ENCODE peak calls at places on chromosomes 3 and 15, in nine cellular contexts. P, G, X, S, W, I, R, B and Z are unnamed samples.

GRCh38 chr15:29813009-29813408 is 9.3 kb downstream of the TJP1 start:
- DNase-seq in B (no peak), R (no peak), P (no peak), I (no peak), G (no peak), S (no peak), X (no peak), W (no peak), Z (no peak)

GRCh38 chr15:37586976-37587375 is 347.5 kb upstream of the TMCO5A start:
- DNase-seq in R (no peak), B (no peak), I (no peak), W (no peak), X (no peak), S (no peak), G (no peak), P (no peak), Z (no peak)

GRCh38 chr3:5220193-5220592 is 32.7 kb downstream of the EDEM1 start:
- DNase-seq in X (no peak), G (no peak), S (no peak), B (no peak), I (no peak), R (no peak), W (no peak), P (no peak), Z (no peak)

GRCh38 chr3:52068730-52069129 is 12.4 kb upstream of the DUSP7 start:
- DNase-seq in I (no peak), W (no peak), X (no peak), B (no peak), P (no peak), R (no peak), S (no peak), G (no peak), Z (no peak)

GRCh38 chr3:30043156-30043555 is 563.2 kb upstream of the TGFBR2 start:
- DNase-seq in B (no peak), W (no peak), P (no peak), G (no peak), R (no peak), I (no peak), S (no peak), X (no peak), Z (no peak)

GRCh38 chr3:194672876-194673275 is 885 bp upstream of the LSG1 start:
- DNase-seq in R (no peak), W (no peak), S (no peak), G (no peak), B (no peak), X (no peak), I (no peak), P (no peak), Z (no peak)

GRCh38 chr15:29034151-29034550 is 148.4 kb downstream of the APBA2 start:
- DNase-seq in P (no peak), W (no peak), R (no peak), X (no peak), G (no peak), B (no peak), I (no peak), S (no peak), Z (no peak)

GRCh38 chr3:123298903-123299302 is 97.2 kb downstream of the SEC22A start:
- DNase-seq in W (no peak), G (no peak), R (peak), B (no peak), I (no peak), S (no peak), P (no peak), X (no peak), Z (no peak)

GRCh38 chr3:113594066-113594465 is 61.7 kb downstream of the SIDT1 start:
- DNase-seq in P (no peak), S (no peak), R (no peak), X (no peak), I (no peak), G (no peak), B (no peak), W (no peak), Z (no peak)

GRCh38 chr3:183701744-183702143 is 4.1 kb downstream of the YEATS2 start:
- DNase-seq in S (no peak), B (no peak), G (no peak), I (no peak), W (no peak), P (no peak), R (no peak), X (no peak), Z (no peak)

GRCh38 chr3:108124337-108125150 is 33.7 kb upstream of the CD47 start:
- DNase-seq in W (peak), X (peak), I (peak), P (no peak), B (no peak), G (no peak), R (no peak), S (no peak), Z (no peak)

GRCh38 chr15:66789029-66790025 is 87.3 kb downstream of the SMAD6 start:
- DNase-seq in W (no peak), X (no peak), R (peak), I (no peak), P (no peak), S (peak), B (peak), G (no peak), Z (no peak)

GRCh38 chr3:85571835-85572234 is 613.0 kb downstream of the CADM2 start:
- DNase-seq in W (no peak), X (no peak), I (no peak), B (no peak), P (peak), S (no peak), G (no peak), R (no peak), Z (no peak)

GRCh38 chr3:33372218-33373081 is 67.8 kb downstream of the UBP1 start:
- DNase-seq in X (peak), S (peak), I (peak), G (peak), R (peak), B (peak), P (peak), W (no peak), Z (peak)

GRCh38 chr3:29164825-29165224 is 116.0 kb upstream of the RBMS3 start:
- DNase-seq in R (no peak), B (no peak), I (no peak), S (no peak), W (no peak), G (no peak), X (no peak), P (no peak), Z (no peak)

GRCh38 chr3:127324080-127324479 is 36.2 kb upstream of the PRR20G start:
- DNase-seq in I (no peak), R (no peak), B (no peak), G (no peak), X (no peak), W (no peak), S (no peak), P (no peak), Z (no peak)

GRCh38 chr15:52368402-52368801 is 72.8 kb upstream of the MYO5C start:
- DNase-seq in W (no peak), X (no peak), B (no peak), S (no peak), G (no peak), R (no peak), I (no peak), P (no peak), Z (no peak)

GRCh38 chr15:73075151-73075859 is 23.0 kb downstream of the NEO1 start:
- DNase-seq in X (no peak), R (peak), B (no peak), W (no peak), G (no peak), P (no peak), I (no peak), S (no peak), Z (no peak)

GRCh38 chr3:157956850-157957249 is 149.4 kb downstream of the SHOX2 start:
- DNase-seq in I (no peak), S (no peak), W (no peak), R (no peak), P (no peak), G (no peak), B (no peak), X (no peak), Z (no peak)

GRCh38 chr15:66842710-66843441 is 140.8 kb downstream of the SMAD6 start:
- DNase-seq in R (peak), I (no peak), G (peak), S (peak), W (no peak), P (peak), B (peak), X (no peak), Z (peak)

GRCh38 chr3:77536038-77536775 is 496.3 kb downstream of the ROBO2 start:
- DNase-seq in G (no peak), W (no peak), S (peak), I (no peak), X (no peak), P (no peak), B (no peak), R (no peak), Z (no peak)

GRCh38 chr15:43086551-43086950 is 19.3 kb downstream of the UBR1 start:
- DNase-seq in G (no peak), B (no peak), I (no peak), W (no peak), P (no peak), S (no peak), X (no peak), R (no peak), Z (no peak)

GRCh38 chr3:157279237-157279636 is 119.3 kb upstream of the CCNL1 start:
- DNase-seq in P (no peak), S (no peak), R (no peak), X (no peak), I (no peak), B (no peak), W (no peak), G (no peak), Z (no peak)

GRCh38 chr3:124492824-124493223 is 237.4 kb upstream of the UMPS start:
- DNase-seq in R (peak), S (peak), P (peak), B (peak), X (no peak), I (no peak), G (peak), W (no peak), Z (peak)

GRCh38 chr3:33957176-33957575 is 158.7 kb downstream of the PDCD6IP start:
- DNase-seq in I (no peak), W (no peak), R (no peak), S (no peak), X (no peak), G (no peak), P (no peak), B (no peak), Z (no peak)

GRCh38 chr3:173938159-173938558 is 540.6 kb downstream of the NLGN1 start:
- DNase-seq in I (no peak), R (peak), P (peak), B (no peak), G (no peak), X (no peak), S (no peak), W (no peak), Z (no peak)

GRCh38 chr15:92574161-92574560 is 81.4 kb downstream of the FAM174B start:
- DNase-seq in I (no peak), R (no peak), B (no peak), S (no peak), G (no peak), P (no peak), W (no peak), X (no peak), Z (no peak)

GRCh38 chr15:73683624-73684536 is at the start of gene CD276:
- DNase-seq in W (no peak), S (peak), I (no peak), X (no peak), R (peak), G (peak), P (peak), B (peak), Z (peak)

GRCh38 chr15:56467626-56468025 is 2.7 kb upstream of the MNS1 start:
- DNase-seq in R (no peak), P (no peak), I (no peak), X (no peak), S (no peak), G (no peak), W (no peak), B (no peak), Z (no peak)

GRCh38 chr15:51879555-51879954 is 50.1 kb downstream of the TMOD3 start:
- DNase-seq in P (no peak), I (no peak), G (no peak), W (no peak), B (no peak), S (no peak), X (no peak), R (peak), Z (no peak)

GRCh38 chr15:62075595-62076279 is 9.0 kb downstream of the C2CD4A start:
- DNase-seq in S (no peak), R (peak), B (peak), G (no peak), X (no peak), I (no peak), W (no peak), P (no peak), Z (no peak)